ENCODE peak calls at places on chromosomes 4 and X, in nine cellular contexts. D is nephron progenitor cell; V is left cardiac atrium; A is NAMALWA; L is pons; X is H54; F is endothelial cell; O is naive thymus-derived CD4-positive, alpha-beta T cell; H is T-helper 22 cell. T is an unnamed sample.
A peak's percentile ranks its signal among the peaks of the same experiment; 100 is the strongest.

GRCh38 chr4:123343400-123344060 is 53.1 kb upstream of the SPRY1 start:
- DNase-seq in X (no peak), F (no peak), D (no peak), L (no peak), O (no peak), A (no peak), V (no peak), H (no peak), T (no peak)

GRCh38 chrX:70437011-70437410 is 7.6 kb upstream of the DLG3 start:
- DNase-seq in L (no peak), A (no peak), O (no peak), H (no peak), D (no peak), V (no peak), X (no peak), F (no peak), T (no peak)

GRCh38 chr4:2484993-2485392 is 16.1 kb downstream of the RNF4 start:
- DNase-seq in X (no peak), O (peak; percentile 74), H (peak; percentile 45), A (peak; percentile 91), V (peak; percentile 82), D (no peak), L (peak; percentile 80), F (peak; percentile 29), T (peak; percentile 80)

GRCh38 chr4:108743021-108743420 is 19.8 kb downstream of the ETNPPL start:
- DNase-seq in X (no peak), L (peak; percentile 67), D (no peak), H (no peak), O (no peak), V (no peak), F (no peak), A (peak; percentile 13), T (no peak)

GRCh38 chrX:39564751-39565150 is 533.0 kb downstream of the BCOR start:
- DNase-seq in O (no peak), V (no peak), L (no peak), H (no peak), A (no peak), X (no peak), F (no peak), D (no peak), T (no peak)

GRCh38 chrX:124555036-124555595 is 208.8 kb downstream of the SH2D1A start:
- DNase-seq in L (no peak), V (no peak), H (no peak), D (no peak), O (no peak), F (no peak), A (no peak), X (peak; percentile 14), T (no peak)

GRCh38 chr4:89357787-89358186 is 50.2 kb upstream of the GPRIN3 start:
- DNase-seq in F (no peak), H (no peak), V (no peak), O (no peak), A (no peak), D (no peak), X (no peak), L (no peak), T (no peak)

GRCh38 chr4:168751263-168752225 is 254.7 kb downstream of the PALLD start:
- DNase-seq in X (no peak), H (no peak), F (no peak), D (no peak), O (no peak), V (no peak), A (no peak), L (no peak), T (no peak)

GRCh38 chrX:42746606-42747005 is 31.4 kb downstream of the PPP1R2C start:
- DNase-seq in H (no peak), D (no peak), V (no peak), F (no peak), X (no peak), A (no peak), L (no peak), O (no peak), T (peak; percentile 7)

GRCh38 chr4:7198440-7199128 is 6.2 kb downstream of the SORCS2 start:
- DNase-seq in F (no peak), O (no peak), D (no peak), A (no peak), H (no peak), V (no peak), X (no peak), L (no peak), T (peak; percentile 23)

GRCh38 chr4:4386736-4387392 is at the start of gene NSG1:
- DNase-seq in A (no peak), F (peak; percentile 43), O (peak; percentile 31), L (no peak), H (peak; percentile 23), X (no peak), D (peak; percentile 78), V (peak; percentile 55), T (no peak)

GRCh38 chrX:39642071-39642470 is 455.7 kb downstream of the BCOR start:
- DNase-seq in D (peak; percentile 35), V (peak; percentile 37), L (no peak), H (no peak), A (no peak), O (no peak), X (no peak), F (no peak), T (no peak)

GRCh38 chr4:107196312-107196711 is 160.2 kb upstream of the DKK2 start:
- DNase-seq in D (no peak), L (no peak), H (no peak), X (no peak), A (no peak), F (no peak), O (no peak), V (no peak), T (no peak)

GRCh38 chr4:144310535-144310934 is 170.0 kb upstream of the GYPA start:
- DNase-seq in O (no peak), F (no peak), X (no peak), V (no peak), L (no peak), D (no peak), H (no peak), A (no peak), T (no peak)

T was measured in RPMI8226.